ENCODE peak calls at places on chromosomes 11 and 22, in seven cellular contexts. R is lower leg skin, Z is A549, B is left lung, Y is epithelial cell of esophagus, T is hepatocyte, K is lower lobe of right lung. V is an unnamed sample.

GRCh38 chr11:64055077-64055476 is 19.3 kb downstream of the FLRT1 start:
- DNase-seq in T (no peak), B (no peak), R (no peak), Y (no peak), Z (no peak), K (no peak), V (no peak)

GRCh38 chr11:132589802-132590201 is 942.5 kb downstream of the OPCML start:
- DNase-seq in B (no peak), R (no peak), Y (no peak), K (no peak), Z (no peak), T (no peak), V (no peak)

GRCh38 chr11:122696662-122697061 is 41.1 kb downstream of the UBASH3B start:
- DNase-seq in B (no peak), K (no peak), Z (no peak), T (no peak), Y (no peak), R (no peak), V (no peak)

GRCh38 chr11:772429-773390 is 4.6 kb downstream of the GATD1 start:
- DNase-seq in Y (no peak), K (peak), B (no peak), Z (no peak), R (peak), T (peak), V (no peak)

GRCh38 chr11:61587951-61588695 is 7.2 kb upstream of the SYT7 start:
- DNase-seq in K (peak), Z (peak), Y (peak), R (peak), T (peak), B (peak), V (no peak)

GRCh38 chr22:17754233-17754925 is 19.9 kb downstream of the BID start:
- DNase-seq in Z (no peak), K (no peak), B (no peak), Y (no peak), T (no peak), R (no peak), V (no peak)

GRCh38 chr11:556857-557256 is 3.7 kb downstream of the LMNTD2 start:
- DNase-seq in B (no peak), Y (no peak), T (no peak), R (no peak), K (no peak), Z (no peak), V (no peak)

GRCh38 chr11:131889760-131890620 is 519.6 kb downstream of the NTM start:
- DNase-seq in T (no peak), B (no peak), Z (no peak), K (no peak), Y (no peak), R (no peak), V (peak)

GRCh38 chr11:824942-825341 is 2.8 kb upstream of the CRACR2B start:
- DNase-seq in B (no peak), Y (no peak), Z (no peak), R (no peak), T (no peak), K (no peak), V (no peak)

GRCh38 chr11:22674470-22675426 is 8.3 kb downstream of the GAS2 start:
- DNase-seq in T (peak), Z (no peak), Y (peak), R (no peak), K (no peak), B (no peak), V (no peak)

GRCh38 chr11:122656631-122657101 is 1.1 kb downstream of the UBASH3B start:
- DNase-seq in Z (peak), R (no peak), K (peak), B (peak), Y (peak), T (peak), V (no peak)

GRCh38 chr11:40029406-40029805 is 1430.0 kb downstream of the LRRC4C start:
- DNase-seq in T (peak), B (no peak), Y (no peak), Z (no peak), K (no peak), R (no peak), V (no peak)

GRCh38 chr11:61042961-61043540 is 59.2 kb upstream of the CD5 start:
- DNase-seq in Z (no peak), R (no peak), T (no peak), K (no peak), B (no peak), Y (no peak), V (no peak)

GRCh38 chr11:77127969-77128691 is at the start of gene MYO7A:
- DNase-seq in B (peak), K (no peak), T (peak), Y (peak), R (no peak), Z (no peak), V (no peak)

GRCh38 chr11:72867970-72868369 is 53.8 kb downstream of the ATG16L2 start:
- DNase-seq in Z (no peak), R (no peak), B (no peak), Y (no peak), T (no peak), K (no peak), V (no peak)

GRCh38 chr11:88338223-88338661 is 706 bp upstream of the CTSC start:
- DNase-seq in Y (peak), T (peak), K (peak), R (no peak), Z (peak), B (peak), V (peak)

GRCh38 chr11:65585396-65586246 is 9.8 kb downstream of the EHBP1L1 start:
- DNase-seq in T (no peak), R (no peak), Y (no peak), B (no peak), K (no peak), Z (no peak), V (no peak)

GRCh38 chr11:9780929-9781328 is 117.1 kb downstream of the SWAP70 start:
- DNase-seq in Z (no peak), B (no peak), Y (no peak), K (no peak), R (no peak), T (no peak), V (no peak)

GRCh38 chr11:12812849-12813248 is 138.6 kb downstream of the TEAD1 start:
- DNase-seq in K (no peak), R (no peak), Y (no peak), Z (no peak), T (no peak), B (no peak), V (no peak)

GRCh38 chr11:28619870-28620540 is 511.8 kb downstream of the METTL15 start:
- DNase-seq in T (no peak), B (no peak), Y (peak), R (no peak), Z (peak), K (no peak), V (no peak)

GRCh38 chr11:67270256-67271211 is 4.3 kb downstream of the GRK2 start:
- DNase-seq in Y (peak), K (peak), B (peak), Z (no peak), R (no peak), T (no peak), V (no peak)

GRCh38 chr11:61616443-61616842 is 35.6 kb upstream of the SYT7 start:
- DNase-seq in T (no peak), Z (no peak), Y (peak), K (no peak), R (no peak), B (no peak), V (peak)

GRCh38 chr11:9982127-9982795 is 311.8 kb downstream of the SBF2 start:
- DNase-seq in B (no peak), Y (peak), Z (no peak), R (no peak), K (no peak), T (no peak), V (peak)

GRCh38 chr11:111735262-111736116 is 30.7 kb downstream of the PPP2R1B start:
- DNase-seq in B (peak), Y (peak), Z (no peak), T (peak), R (peak), K (no peak), V (peak)

GRCh38 chr11:128963744-128964340 is 21.2 kb upstream of the TP53AIP1 start:
- DNase-seq in K (no peak), T (peak), Y (no peak), Z (no peak), B (no peak), R (no peak), V (peak)

DNA sequence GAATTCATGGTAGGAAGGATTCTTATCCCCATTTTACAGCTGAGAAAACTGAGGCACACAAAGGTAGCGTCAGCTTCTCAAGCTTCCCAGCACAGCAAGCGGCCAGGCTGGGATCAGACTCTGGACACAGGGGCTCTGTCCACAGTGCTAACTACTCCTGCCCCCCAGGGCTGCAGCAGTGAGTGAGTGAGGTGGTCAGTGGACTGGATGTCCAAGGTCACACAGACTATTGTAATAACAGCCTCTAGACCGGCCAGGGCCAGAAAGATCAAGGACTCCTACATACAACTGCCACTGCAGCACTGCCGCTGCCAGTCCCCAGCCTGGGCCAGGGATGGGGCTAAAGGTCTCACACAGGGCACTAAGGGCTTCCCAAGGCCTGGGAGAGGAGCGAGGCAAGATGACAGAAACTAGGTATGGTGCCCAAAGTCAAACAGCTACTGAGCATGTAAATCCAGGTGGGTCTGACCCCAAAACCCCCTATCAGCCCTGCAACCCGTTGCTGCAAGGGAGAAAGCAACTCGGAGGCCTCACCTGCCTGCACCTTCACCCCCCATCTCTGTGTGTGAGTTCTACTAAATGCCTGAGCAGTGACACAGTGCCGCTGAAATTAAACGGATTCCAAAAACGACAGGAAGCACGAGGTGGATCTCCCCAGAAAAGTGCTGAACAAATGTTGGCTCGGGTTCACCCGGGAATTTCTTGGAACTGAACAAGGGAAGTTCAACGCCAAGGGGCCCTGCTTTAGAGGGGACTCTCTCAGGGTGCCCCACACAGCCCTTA is 161.8 kb upstream of the GRK3 start:
- DNase-seq in B (no peak), Y (peak), K (no peak), Z (no peak), R (no peak), T (no peak), V (peak)
- H3K4me3 ChIP-seq in B (peak), Y (peak), K (peak), Z (peak), R (no peak), T (no peak), V (peak)

GRCh38 chr22:50236731-50237409 is 8.0 kb downstream of the TUBGCP6 start:
- DNase-seq in R (no peak), T (no peak), Z (peak), B (no peak), K (no peak), Y (peak), V (no peak)
- TF ChIP-seq CTCF in R (no peak), T (peak), Z (peak), B (no peak), K (peak), Y (peak), V (peak)

DNA sequence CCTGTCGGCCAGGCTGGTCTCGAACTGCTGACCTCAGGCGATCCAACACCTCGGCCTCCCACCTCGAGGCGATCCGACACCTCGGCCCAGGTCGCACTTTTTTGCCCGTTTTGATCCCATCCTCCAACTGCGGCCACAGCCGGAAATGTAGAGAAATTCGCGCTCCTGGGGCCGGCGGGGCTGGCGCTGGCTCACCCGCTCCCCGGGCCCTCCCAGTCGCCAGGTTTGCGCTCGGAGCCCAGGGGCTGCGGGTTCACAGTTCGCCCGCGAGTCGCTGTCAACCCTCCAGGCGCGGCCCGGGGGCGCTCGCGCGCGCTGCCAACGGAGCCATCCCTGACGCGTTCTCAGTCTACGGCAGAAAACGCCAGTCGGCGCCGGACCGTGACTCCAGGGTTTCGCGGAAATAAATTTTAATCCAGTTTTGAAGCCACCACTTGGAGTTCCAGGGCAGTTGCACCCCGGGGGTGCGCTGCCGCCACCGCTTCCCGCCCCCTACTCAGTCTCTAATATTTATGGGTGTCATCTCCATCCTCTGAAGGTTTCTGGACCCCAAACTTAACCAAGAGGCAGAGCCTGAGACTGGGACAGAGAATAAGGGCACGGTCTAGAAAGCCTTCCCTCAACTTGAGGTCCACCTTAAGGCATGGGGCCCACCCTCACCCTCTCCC is 1.5 kb upstream of the KLHDC7B start:
- DNase-seq in Y (peak), B (peak), K (peak), R (peak), T (peak), Z (peak), V (peak)
- H3K4me3 ChIP-seq in Y (peak), B (peak), K (peak), R (no peak), T (no peak), Z (peak), V (peak)

DNA sequence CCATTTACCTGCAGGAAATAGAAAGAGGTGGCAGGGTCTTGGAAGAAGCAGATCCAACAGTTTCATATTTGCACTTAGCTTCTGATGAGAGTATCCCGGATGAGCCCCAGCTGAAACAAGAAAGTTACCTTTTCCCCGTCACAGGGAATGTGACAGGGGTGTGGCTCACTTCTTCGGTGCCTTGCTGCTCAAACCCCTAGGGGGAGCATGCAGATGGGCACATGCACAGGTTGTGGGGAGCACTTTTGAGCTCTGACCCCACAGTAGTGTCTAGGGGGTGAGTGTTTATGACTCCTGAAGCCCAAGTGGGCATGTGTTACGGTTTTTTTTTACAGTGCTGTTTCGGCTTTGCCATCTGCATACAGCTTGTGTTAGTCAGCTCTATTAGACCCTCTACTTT is 1221.0 kb downstream of the JRKL start:
- DNase-seq in K (no peak), R (no peak), Y (no peak), B (no peak), Z (no peak), T (no peak), V (no peak)
- TF ChIP-seq CTCF in K (no peak), R (no peak), Y (peak), B (no peak), Z (no peak), T (no peak), V (no peak)

GRCh38 chr11:114297806-114298700 is 1.9 kb downstream of the NNMT start:
- DNase-seq in R (no peak), Y (no peak), K (no peak), B (no peak), Z (no peak), T (no peak), V (peak)

GRCh38 chr11:114295676-114296081 is 520 bp upstream of the NNMT start:
- DNase-seq in T (no peak), K (no peak), R (peak), B (no peak), Z (no peak), Y (no peak), V (peak)

GRCh38 chr11:114298701-114299090 is 2.5 kb downstream of the NNMT start:
- DNase-seq in K (no peak), R (no peak), T (no peak), Y (no peak), Z (no peak), B (no peak), V (no peak)

GRCh38 chr11:114296979-114297372 is 777 bp downstream of the NNMT start:
- DNase-seq in Z (no peak), T (no peak), R (no peak), K (no peak), B (no peak), Y (no peak), V (no peak)

DNA sequence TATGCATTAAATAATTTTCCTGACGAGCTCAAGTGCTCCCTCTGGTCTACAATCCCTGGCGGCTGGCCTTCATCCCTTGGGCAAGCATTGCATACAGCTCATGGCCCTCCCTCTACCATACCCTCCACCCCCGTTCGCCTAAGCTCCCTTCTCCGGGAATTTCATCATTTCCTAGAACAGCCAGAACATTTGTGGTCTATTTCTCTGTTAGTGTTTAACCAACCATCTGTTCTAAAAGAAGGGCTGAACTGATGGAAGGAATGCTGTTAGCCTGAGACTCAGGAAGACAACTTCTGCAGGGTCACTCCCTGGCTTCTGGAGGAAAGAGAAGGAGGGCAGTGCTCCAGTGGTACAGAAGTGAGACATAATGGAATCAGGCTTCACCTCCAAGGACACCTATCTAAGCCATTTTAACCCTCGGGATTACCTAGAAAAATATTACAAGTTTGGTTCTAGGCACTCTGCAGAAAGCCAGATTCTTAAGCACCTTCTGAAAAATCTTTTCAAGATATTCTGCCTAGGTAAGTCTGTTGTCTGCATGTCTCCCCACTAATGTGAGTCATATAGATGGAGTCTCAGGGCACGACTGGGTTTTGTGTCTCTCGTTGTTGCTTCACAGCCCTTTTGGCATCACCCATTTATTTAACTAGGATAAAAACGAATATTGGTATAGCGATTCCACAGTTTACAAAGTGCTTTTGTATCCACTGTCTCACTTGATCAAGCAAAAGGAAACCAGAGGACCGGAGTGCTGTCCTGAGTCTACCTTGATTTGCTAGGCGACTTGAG is at the start of gene NNMT:
- DNase-seq in R (peak), Y (peak), T (peak), B (peak), Z (no peak), K (peak), V (peak)
- H3K4me3 ChIP-seq in R (peak), Y (no peak), T (peak), B (peak), Z (peak), K (peak), V (peak)

DNA sequence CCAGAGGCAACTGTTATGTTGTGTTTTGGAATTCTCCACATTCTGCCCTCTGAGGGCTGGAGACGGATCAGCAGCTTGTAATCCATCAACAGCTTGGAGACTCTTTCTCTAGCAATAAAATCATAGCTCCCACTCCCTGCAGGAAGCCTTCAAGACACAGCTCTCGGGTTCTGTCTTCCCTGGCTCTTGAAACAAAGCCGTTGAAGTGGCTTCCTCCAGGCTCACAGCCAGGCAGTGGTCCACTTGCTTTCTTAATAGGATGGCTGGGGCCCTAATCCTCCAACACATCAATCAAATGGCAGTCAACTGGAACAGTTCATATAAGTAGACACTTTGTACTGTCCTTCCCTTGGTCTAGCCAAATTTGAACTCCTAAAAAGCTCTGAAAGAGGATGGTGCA is 74.4 kb downstream of the SC5D start:
- DNase-seq in Z (no peak), R (no peak), K (no peak), B (no peak), Y (no peak), T (no peak), V (no peak)
- TF ChIP-seq CTCF in Z (no peak), R (no peak), K (no peak), B (no peak), Y (no peak), T (no peak), V (no peak)

GRCh38 chr11:86243377-86243776 is 1.2 kb upstream of the EED start:
- DNase-seq in K (no peak), Z (no peak), Y (no peak), B (no peak), R (no peak), T (no peak), V (no peak)
- H3K4me3 ChIP-seq in K (no peak), Z (no peak), Y (no peak), B (no peak), R (no peak), T (no peak), V (no peak)

DNA sequence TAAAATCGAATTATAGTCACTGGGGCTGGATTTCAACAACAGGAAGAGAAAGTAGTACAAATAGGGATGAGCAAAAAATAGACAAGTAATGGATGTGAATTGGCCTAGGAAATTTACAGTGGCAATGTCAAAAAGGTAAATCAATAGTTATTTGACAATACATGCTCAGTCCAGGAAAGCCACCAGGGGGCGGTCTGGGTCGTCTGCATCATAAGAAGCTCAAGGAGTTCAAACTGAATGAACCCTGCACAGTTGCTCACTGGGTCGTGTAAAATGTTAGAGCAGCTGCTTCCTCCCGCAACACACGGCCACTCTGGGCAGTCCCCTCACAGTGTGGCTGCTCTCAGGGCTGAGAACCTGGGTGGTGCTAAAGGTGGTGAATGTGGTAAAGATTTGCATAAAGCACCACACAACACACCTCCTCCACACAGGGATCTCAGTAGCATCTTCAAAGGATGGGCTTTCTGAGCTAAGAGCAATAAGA is 85.9 kb downstream of the ZNF280B start:
- DNase-seq in R (peak), B (no peak), T (peak), Y (peak), K (peak), Z (peak), V (peak)
- TF ChIP-seq CTCF in R (no peak), B (peak), T (peak), Y (peak), K (peak), Z (peak), V (peak)